ENCODE peak calls at places on chromosomes 13 and 19, in five cellular contexts. Z is stimulated activated CD8-positive, alpha-beta memory T cell treated with anti-CD3 and anti-CD28 coated beads, Interleukin-7, amount 100 ng/mL, for 24 hours; F is AG09319; D is stimulated activated CD4-positive, alpha-beta T cell treated with anti-CD3 and anti-CD28 coated beads, Interleukin-15, amount 100 ng/mL, for 1 hour; I is colonic mucosa. W is an unnamed sample.

GRCh38 chr13:93882086-93882651 is 597.3 kb downstream of the DCT start:
- DNase-seq in F (no peak), D (no peak), I (no peak), Z (no peak), W (no peak)

GRCh38 chr19:52520013-52520412 is 7.5 kb upstream of the ZNF808 start:
- DNase-seq in D (no peak), Z (no peak), I (no peak), F (no peak), W (no peak)

GRCh38 chr19:7575426-7576040 is 20.1 kb upstream of the CAMSAP3 start:
- DNase-seq in D (no peak), Z (no peak), I (no peak), F (no peak), W (no peak)

GRCh38 chr13:106242554-106242953 is 292.9 kb downstream of the EFNB2 start:
- DNase-seq in Z (no peak), I (no peak), D (no peak), F (no peak), W (no peak)

GRCh38 chr19:34336781-34337271 is 28.2 kb upstream of the GPI start:
- DNase-seq in I (no peak), D (no peak), Z (no peak), F (no peak), W (no peak)

GRCh38 chr13:66915596-66916185 is 314.4 kb downstream of the PCDH9 start:
- DNase-seq in Z (no peak), D (no peak), F (no peak), I (no peak), W (no peak)

GRCh38 chr13:44380404-44381165 is 7.0 kb downstream of the SERP2 start:
- DNase-seq in I (no peak), F (no peak), Z (no peak), D (no peak), W (no peak)

GRCh38 chr13:32229443-32229842 is 85.7 kb downstream of the ZAR1L start:
- DNase-seq in Z (no peak), F (no peak), I (no peak), D (no peak), W (no peak)

GRCh38 chr13:67635754-67636153 is 405.6 kb upstream of the PCDH9 start:
- DNase-seq in D (no peak), F (no peak), Z (no peak), I (no peak), W (peak)

GRCh38 chr19:49637865-49638350 is 2.0 kb downstream of the RRAS start:
- DNase-seq in F (peak), I (peak), Z (no peak), D (no peak), W (peak)

GRCh38 chr13:35764359-35765015 is 288.0 kb upstream of the MAB21L1 start:
- DNase-seq in I (no peak), D (no peak), F (no peak), Z (no peak), W (peak)

GRCh38 chr19:718251-719024 is 9.7 kb downstream of the PALM start:
- DNase-seq in Z (no peak), F (no peak), I (no peak), D (no peak), W (no peak)

GRCh38 chr13:65964672-65965071 is 1265.5 kb downstream of the PCDH9 start:
- DNase-seq in Z (no peak), I (no peak), D (no peak), F (no peak), W (no peak)

GRCh38 chr19:35212241-35212640 is 16.3 kb downstream of the FAM187B start:
- DNase-seq in D (no peak), I (no peak), F (no peak), Z (no peak), W (no peak)

GRCh38 chr13:98307392-98307743 is 130.3 kb upstream of the RNF113B start:
- DNase-seq in I (no peak), F (no peak), D (no peak), Z (no peak), W (no peak)

GRCh38 chr19:11931051-11931450 is 6.1 kb downstream of the ZNF700 start:
- DNase-seq in D (no peak), F (no peak), Z (no peak), I (no peak), W (no peak)

GRCh38 chr13:42685762-42686560 is 95.4 kb upstream of the FAM216B start:
- DNase-seq in I (no peak), F (no peak), D (no peak), Z (no peak), W (no peak)

GRCh38 chr13:102726430-102726829 is 31.6 kb upstream of the METTL21C start:
- DNase-seq in D (no peak), F (no peak), Z (no peak), I (no peak), W (no peak)

GRCh38 chr19:56112313-56112709 is 8.8 kb downstream of the ZNF787 start:
- DNase-seq in I (no peak), D (no peak), Z (no peak), F (no peak), W (no peak)

GRCh38 chr13:82747331-82747730 is 1134.9 kb downstream of the SLITRK1 start:
- DNase-seq in D (no peak), I (no peak), F (no peak), Z (no peak), W (no peak)

GRCh38 chr13:110770678-110771077 is 57.2 kb downstream of the ING1 start:
- DNase-seq in I (no peak), Z (no peak), D (no peak), F (no peak), W (no peak)

GRCh38 chr19:4977299-4978174 is 8.6 kb downstream of the KDM4B start:
- DNase-seq in I (no peak), D (no peak), Z (no peak), F (peak), W (peak)

GRCh38 chr19:5718032-5718578 is 1.8 kb downstream of the LONP1 start:
- DNase-seq in D (peak), F (no peak), Z (peak), I (no peak), W (peak)

GRCh38 chr13:53254495-53254894 is 225.9 kb downstream of the OLFM4 start:
- DNase-seq in D (no peak), F (no peak), Z (no peak), I (no peak), W (no peak)

GRCh38 chr19:55693336-55693974 is 18.4 kb downstream of the EPN1 start:
- DNase-seq in F (no peak), Z (no peak), I (no peak), D (no peak), W (no peak)

GRCh38 chr13:110957181-110957884 is 42.5 kb upstream of the ANKRD10 start:
- DNase-seq in Z (no peak), F (no peak), I (no peak), D (no peak), W (no peak)

GRCh38 chr13:37995052-37995451 is 125.5 kb upstream of the TRPC4 start:
- DNase-seq in Z (no peak), D (no peak), F (no peak), I (no peak), W (peak)

GRCh38 chr13:79741006-79741405 is 260.1 kb downstream of the NDFIP2 start:
- DNase-seq in F (no peak), Z (no peak), I (no peak), D (no peak), W (no peak)

GRCh38 chr19:12194827-12195500 is 32.1 kb downstream of the ZNF136 start:
- DNase-seq in D (peak), F (no peak), Z (peak), I (peak), W (peak)

GRCh38 chr19:58538257-58539168 is 5.4 kb upstream of the TRIM28 start:
- DNase-seq in F (no peak), I (peak), Z (no peak), D (no peak), W (no peak)